ENCODE peak calls at places on chromosomes 3 and 15, in ten cellular contexts. One of them, this sample, is unnamed.

GRCh38 chr3:113441051-113441770 is at the start of gene CFAP44:
- DNase-seq in T-cell: peak
- DNase-seq in stromal cell of bone marrow: peak
- DNase-seq in effector CD4-positive, alpha-beta T cell: peak
- DNase-seq in lung microvascular endothelial cell: peak
- DNase-seq in NAMALWA: no peak
- DNase-seq in ovary: peak
- DNase-seq in HFFc6: no peak
- DNase-seq in H9: peak
- DNase-seq in body of pancreas: peak
- DNase-seq in this sample: peak

GRCh38 chr3:197734667-197735318 is 1.9 kb downstream of the RUBCN start:
- DNase-seq in T-cell: no peak
- DNase-seq in stromal cell of bone marrow: no peak
- DNase-seq in effector CD4-positive, alpha-beta T cell: no peak
- DNase-seq in lung microvascular endothelial cell: no peak
- DNase-seq in NAMALWA: peak
- DNase-seq in ovary: no peak
- DNase-seq in HFFc6: no peak
- DNase-seq in H9: no peak
- DNase-seq in body of pancreas: no peak
- DNase-seq in this sample: no peak

GRCh38 chr15:75161106-75161505 is 40.6 kb upstream of the C15orf39 start:
- DNase-seq in T-cell: no peak
- DNase-seq in stromal cell of bone marrow: no peak
- DNase-seq in effector CD4-positive, alpha-beta T cell: no peak
- DNase-seq in lung microvascular endothelial cell: no peak
- DNase-seq in NAMALWA: no peak
- DNase-seq in ovary: no peak
- DNase-seq in HFFc6: no peak
- DNase-seq in H9: no peak
- DNase-seq in body of pancreas: no peak
- DNase-seq in this sample: no peak

GRCh38 chr3:72678892-72679291 is 169.4 kb downstream of the SHQ1 start:
- DNase-seq in T-cell: no peak
- DNase-seq in stromal cell of bone marrow: no peak
- DNase-seq in effector CD4-positive, alpha-beta T cell: no peak
- DNase-seq in lung microvascular endothelial cell: no peak
- DNase-seq in NAMALWA: no peak
- DNase-seq in ovary: no peak
- DNase-seq in HFFc6: no peak
- DNase-seq in H9: no peak
- DNase-seq in body of pancreas: no peak
- DNase-seq in this sample: no peak

GRCh38 chr3:123258359-123258758 is 56.6 kb downstream of the SEC22A start:
- DNase-seq in T-cell: no peak
- DNase-seq in stromal cell of bone marrow: no peak
- DNase-seq in effector CD4-positive, alpha-beta T cell: no peak
- DNase-seq in lung microvascular endothelial cell: no peak
- DNase-seq in NAMALWA: no peak
- DNase-seq in ovary: no peak
- DNase-seq in HFFc6: no peak
- DNase-seq in H9: no peak
- DNase-seq in body of pancreas: no peak
- DNase-seq in this sample: no peak

GRCh38 chr3:145522179-145522578 is 638.8 kb downstream of the PLOD2 start:
- DNase-seq in T-cell: no peak
- DNase-seq in stromal cell of bone marrow: no peak
- DNase-seq in effector CD4-positive, alpha-beta T cell: no peak
- DNase-seq in lung microvascular endothelial cell: no peak
- DNase-seq in NAMALWA: no peak
- DNase-seq in ovary: no peak
- DNase-seq in HFFc6: no peak
- DNase-seq in H9: no peak
- DNase-seq in body of pancreas: no peak
- DNase-seq in this sample: no peak

GRCh38 chr3:190532626-190533155 is 18.8 kb downstream of the IL1RAP start:
- DNase-seq in T-cell: no peak
- DNase-seq in stromal cell of bone marrow: no peak
- DNase-seq in effector CD4-positive, alpha-beta T cell: no peak
- DNase-seq in lung microvascular endothelial cell: no peak
- DNase-seq in NAMALWA: no peak
- DNase-seq in ovary: no peak
- DNase-seq in HFFc6: no peak
- DNase-seq in H9: no peak
- DNase-seq in body of pancreas: no peak
- DNase-seq in this sample: no peak

GRCh38 chr3:101926594-101927105 is 77.3 kb downstream of the NFKBIZ start:
- DNase-seq in T-cell: no peak
- DNase-seq in stromal cell of bone marrow: no peak
- DNase-seq in effector CD4-positive, alpha-beta T cell: no peak
- DNase-seq in lung microvascular endothelial cell: peak
- DNase-seq in NAMALWA: no peak
- DNase-seq in ovary: no peak
- DNase-seq in HFFc6: peak
- DNase-seq in H9: no peak
- DNase-seq in body of pancreas: no peak
- DNase-seq in this sample: no peak

GRCh38 chr3:124761935-124762334 is 31.7 kb downstream of the UMPS start:
- DNase-seq in T-cell: no peak
- DNase-seq in stromal cell of bone marrow: no peak
- DNase-seq in effector CD4-positive, alpha-beta T cell: no peak
- DNase-seq in lung microvascular endothelial cell: no peak
- DNase-seq in NAMALWA: no peak
- DNase-seq in ovary: no peak
- DNase-seq in HFFc6: no peak
- DNase-seq in H9: no peak
- DNase-seq in body of pancreas: no peak
- DNase-seq in this sample: no peak

GRCh38 chr3:125401402-125401801 is 26.3 kb upstream of the ZNF148 start:
- DNase-seq in T-cell: no peak
- DNase-seq in stromal cell of bone marrow: peak
- DNase-seq in effector CD4-positive, alpha-beta T cell: no peak
- DNase-seq in lung microvascular endothelial cell: no peak
- DNase-seq in NAMALWA: no peak
- DNase-seq in ovary: no peak
- DNase-seq in HFFc6: peak
- DNase-seq in H9: no peak
- DNase-seq in body of pancreas: no peak
- DNase-seq in this sample: no peak

GRCh38 chr15:65071381-65071811 is 3.6 kb upstream of the RASL12 start:
- DNase-seq in T-cell: no peak
- DNase-seq in stromal cell of bone marrow: no peak
- DNase-seq in effector CD4-positive, alpha-beta T cell: no peak
- DNase-seq in lung microvascular endothelial cell: no peak
- DNase-seq in NAMALWA: no peak
- DNase-seq in ovary: peak
- DNase-seq in HFFc6: no peak
- DNase-seq in H9: no peak
- DNase-seq in body of pancreas: peak
- DNase-seq in this sample: no peak

GRCh38 chr15:101482526-101483371 is 6.8 kb downstream of the PCSK6 start:
- DNase-seq in T-cell: no peak
- DNase-seq in stromal cell of bone marrow: no peak
- DNase-seq in effector CD4-positive, alpha-beta T cell: no peak
- DNase-seq in lung microvascular endothelial cell: no peak
- DNase-seq in NAMALWA: no peak
- DNase-seq in ovary: no peak
- DNase-seq in HFFc6: no peak
- DNase-seq in H9: no peak
- DNase-seq in body of pancreas: no peak
- DNase-seq in this sample: no peak

GRCh38 chr15:40277472-40277871 is 5.4 kb downstream of the ANKRD63 start:
- DNase-seq in T-cell: no peak
- DNase-seq in stromal cell of bone marrow: no peak
- DNase-seq in effector CD4-positive, alpha-beta T cell: no peak
- DNase-seq in lung microvascular endothelial cell: no peak
- DNase-seq in NAMALWA: peak
- DNase-seq in ovary: no peak
- DNase-seq in HFFc6: no peak
- DNase-seq in H9: no peak
- DNase-seq in body of pancreas: no peak
- DNase-seq in this sample: no peak

GRCh38 chr3:169509780-169510179 is 153.7 kb downstream of the MECOM start:
- DNase-seq in T-cell: no peak
- DNase-seq in stromal cell of bone marrow: no peak
- DNase-seq in effector CD4-positive, alpha-beta T cell: no peak
- DNase-seq in lung microvascular endothelial cell: peak
- DNase-seq in NAMALWA: no peak
- DNase-seq in ovary: no peak
- DNase-seq in HFFc6: no peak
- DNase-seq in H9: no peak
- DNase-seq in body of pancreas: no peak
- DNase-seq in this sample: no peak

GRCh38 chr15:87722941-87723691 is 533.4 kb downstream of the NTRK3 start:
- DNase-seq in T-cell: no peak
- DNase-seq in stromal cell of bone marrow: no peak
- DNase-seq in effector CD4-positive, alpha-beta T cell: no peak
- DNase-seq in lung microvascular endothelial cell: no peak
- DNase-seq in NAMALWA: no peak
- DNase-seq in ovary: no peak
- DNase-seq in HFFc6: no peak
- DNase-seq in H9: no peak
- DNase-seq in body of pancreas: no peak
- DNase-seq in this sample: no peak

GRCh38 chr3:148023994-148024393 is 614.8 kb downstream of the ZIC1 start:
- DNase-seq in T-cell: no peak
- DNase-seq in stromal cell of bone marrow: peak
- DNase-seq in effector CD4-positive, alpha-beta T cell: no peak
- DNase-seq in lung microvascular endothelial cell: peak
- DNase-seq in NAMALWA: no peak
- DNase-seq in ovary: no peak
- DNase-seq in HFFc6: peak
- DNase-seq in H9: no peak
- DNase-seq in body of pancreas: peak
- DNase-seq in this sample: no peak

GRCh38 chr3:54146383-54147239 is 24.3 kb downstream of the CACNA2D3 start:
- DNase-seq in T-cell: no peak
- DNase-seq in stromal cell of bone marrow: peak
- DNase-seq in effector CD4-positive, alpha-beta T cell: no peak
- DNase-seq in lung microvascular endothelial cell: no peak
- DNase-seq in NAMALWA: peak
- DNase-seq in ovary: peak
- DNase-seq in HFFc6: no peak
- DNase-seq in H9: peak
- DNase-seq in body of pancreas: peak
- DNase-seq in this sample: no peak

GRCh38 chr3:101928890-101929289 is 79.6 kb downstream of the NFKBIZ start:
- DNase-seq in T-cell: no peak
- DNase-seq in stromal cell of bone marrow: peak
- DNase-seq in effector CD4-positive, alpha-beta T cell: no peak
- DNase-seq in lung microvascular endothelial cell: peak
- DNase-seq in NAMALWA: no peak
- DNase-seq in ovary: no peak
- DNase-seq in HFFc6: peak
- DNase-seq in H9: no peak
- DNase-seq in body of pancreas: no peak
- DNase-seq in this sample: no peak

GRCh38 chr3:187255314-187255713 is 36.2 kb downstream of the MASP1 start:
- DNase-seq in T-cell: no peak
- DNase-seq in stromal cell of bone marrow: no peak
- DNase-seq in effector CD4-positive, alpha-beta T cell: no peak
- DNase-seq in lung microvascular endothelial cell: no peak
- DNase-seq in NAMALWA: no peak
- DNase-seq in ovary: no peak
- DNase-seq in HFFc6: no peak
- DNase-seq in H9: no peak
- DNase-seq in body of pancreas: no peak
- DNase-seq in this sample: no peak

GRCh38 chr3:181212271-181212670 is 222.7 kb upstream of the DNAJC19 start:
- DNase-seq in T-cell: no peak
- DNase-seq in stromal cell of bone marrow: no peak
- DNase-seq in effector CD4-positive, alpha-beta T cell: no peak
- DNase-seq in lung microvascular endothelial cell: no peak
- DNase-seq in NAMALWA: no peak
- DNase-seq in ovary: no peak
- DNase-seq in HFFc6: no peak
- DNase-seq in H9: no peak
- DNase-seq in body of pancreas: no peak
- DNase-seq in this sample: no peak

GRCh38 chr3:175392653-175393052 is 533.5 kb downstream of the NAALADL2 start:
- DNase-seq in T-cell: no peak
- DNase-seq in stromal cell of bone marrow: no peak
- DNase-seq in effector CD4-positive, alpha-beta T cell: no peak
- DNase-seq in lung microvascular endothelial cell: no peak
- DNase-seq in NAMALWA: no peak
- DNase-seq in ovary: no peak
- DNase-seq in HFFc6: peak
- DNase-seq in H9: no peak
- DNase-seq in body of pancreas: no peak
- DNase-seq in this sample: no peak

GRCh38 chr15:29773000-29773399 is 49.3 kb downstream of the TJP1 start:
- DNase-seq in T-cell: no peak
- DNase-seq in stromal cell of bone marrow: no peak
- DNase-seq in effector CD4-positive, alpha-beta T cell: no peak
- DNase-seq in lung microvascular endothelial cell: no peak
- DNase-seq in NAMALWA: no peak
- DNase-seq in ovary: no peak
- DNase-seq in HFFc6: no peak
- DNase-seq in H9: no peak
- DNase-seq in body of pancreas: no peak
- DNase-seq in this sample: no peak

GRCh38 chr3:194539498-194539897 is 52.7 kb upstream of the ATP13A3 start:
- DNase-seq in T-cell: no peak
- DNase-seq in stromal cell of bone marrow: no peak
- DNase-seq in effector CD4-positive, alpha-beta T cell: no peak
- DNase-seq in lung microvascular endothelial cell: no peak
- DNase-seq in NAMALWA: no peak
- DNase-seq in ovary: no peak
- DNase-seq in HFFc6: no peak
- DNase-seq in H9: no peak
- DNase-seq in body of pancreas: no peak
- DNase-seq in this sample: no peak

GRCh38 chr3:2283818-2284217 is 185.2 kb downstream of the CNTN4 start:
- DNase-seq in T-cell: no peak
- DNase-seq in stromal cell of bone marrow: no peak
- DNase-seq in effector CD4-positive, alpha-beta T cell: no peak
- DNase-seq in lung microvascular endothelial cell: no peak
- DNase-seq in NAMALWA: no peak
- DNase-seq in ovary: no peak
- DNase-seq in HFFc6: no peak
- DNase-seq in H9: no peak
- DNase-seq in body of pancreas: no peak
- DNase-seq in this sample: no peak

GRCh38 chr3:10529809-10530208 is 24.4 kb upstream of the ATP2B2 start:
- DNase-seq in T-cell: no peak
- DNase-seq in stromal cell of bone marrow: no peak
- DNase-seq in effector CD4-positive, alpha-beta T cell: no peak
- DNase-seq in lung microvascular endothelial cell: no peak
- DNase-seq in NAMALWA: no peak
- DNase-seq in ovary: no peak
- DNase-seq in HFFc6: no peak
- DNase-seq in H9: no peak
- DNase-seq in body of pancreas: no peak
- DNase-seq in this sample: peak

GRCh38 chr3:140715035-140715434 is 37.2 kb downstream of the TRIM42 start:
- DNase-seq in T-cell: no peak
- DNase-seq in stromal cell of bone marrow: no peak
- DNase-seq in effector CD4-positive, alpha-beta T cell: no peak
- DNase-seq in lung microvascular endothelial cell: no peak
- DNase-seq in NAMALWA: no peak
- DNase-seq in ovary: no peak
- DNase-seq in HFFc6: no peak
- DNase-seq in H9: no peak
- DNase-seq in body of pancreas: no peak
- DNase-seq in this sample: no peak

GRCh38 chr3:29950232-29950631 is 656.2 kb upstream of the TGFBR2 start:
- DNase-seq in T-cell: no peak
- DNase-seq in stromal cell of bone marrow: no peak
- DNase-seq in effector CD4-positive, alpha-beta T cell: no peak
- DNase-seq in lung microvascular endothelial cell: peak
- DNase-seq in NAMALWA: no peak
- DNase-seq in ovary: no peak
- DNase-seq in HFFc6: no peak
- DNase-seq in H9: no peak
- DNase-seq in body of pancreas: no peak
- DNase-seq in this sample: no peak

GRCh38 chr3:51949121-51949520 is 6.1 kb upstream of the GPR62 start:
- DNase-seq in T-cell: no peak
- DNase-seq in stromal cell of bone marrow: no peak
- DNase-seq in effector CD4-positive, alpha-beta T cell: no peak
- DNase-seq in lung microvascular endothelial cell: no peak
- DNase-seq in NAMALWA: no peak
- DNase-seq in ovary: no peak
- DNase-seq in HFFc6: no peak
- DNase-seq in H9: no peak
- DNase-seq in body of pancreas: no peak
- DNase-seq in this sample: no peak